ENCODE peak calls at places on chromosomes 11 and 22, in six cellular contexts. E is thyroid gland, C is ascending aorta, J is GM23338, P is tibial nerve, Z is SJSA1. B is an unnamed sample. For H3K4me1, the result is how much of the 10 kb centered on the place peaks cover.

GRCh38 chr11:128906185-128907065 is 15.3 kb downstream of the KCNJ5 start:
- DNase-seq in P (peak), Z (no peak), E (no peak), C (no peak), J (no peak), B (no peak)

GRCh38 chr11:116680349-116681125 is 92.2 kb downstream of the BUD13 start:
- DNase-seq in E (no peak), Z (no peak), C (no peak), J (no peak), P (no peak), B (no peak)

GRCh38 chr22:30204015-30204741 is 42.4 kb downstream of the LIF start:
- DNase-seq in P (no peak), Z (no peak), J (no peak), C (no peak), E (no peak), B (no peak)

GRCh38 chr11:119709638-119710346 is 19.2 kb downstream of the NECTIN1 start:
- DNase-seq in C (no peak), Z (no peak), J (peak), P (no peak), E (no peak), B (no peak)

GRCh38 chr11:12222099-12222751 is 111.8 kb downstream of the MICAL2 start:
- DNase-seq in J (no peak), E (no peak), P (no peak), Z (no peak), C (no peak), B (no peak)

GRCh38 chr11:6030658-6031057 is at the start of gene OR56A1:
- DNase-seq in P (no peak), J (no peak), E (no peak), Z (no peak), C (no peak), B (no peak)

GRCh38 chr11:40183073-40184064 is 1276.1 kb downstream of the LRRC4C start:
- DNase-seq in E (no peak), J (no peak), C (no peak), P (no peak), Z (no peak), B (no peak)

GRCh38 chr11:799641-800316 is 1.7 kb upstream of the SLC25A22 start:
- DNase-seq in J (no peak), Z (no peak), E (no peak), P (no peak), C (no peak), B (no peak)

GRCh38 chr11:125429174-125429707 is 66.8 kb downstream of the FEZ1 start:
- DNase-seq in J (peak), P (peak), E (peak), C (no peak), Z (no peak), B (no peak)

GRCh38 chr22:23632178-23632577 is at the start of gene DRICH1:
- DNase-seq in C (no peak), E (no peak), P (no peak), J (no peak), Z (no peak), B (no peak)

GRCh38 chr11:48095779-48096470 is 115.6 kb downstream of the PTPRJ start:
- DNase-seq in J (no peak), E (no peak), Z (no peak), P (no peak), C (no peak), B (no peak)

GRCh38 chr22:47355776-47356432 is 593.5 kb downstream of the TBC1D22A start:
- DNase-seq in C (no peak), P (no peak), J (no peak), Z (no peak), E (no peak), B (no peak)

GRCh38 chr11:868394-868793 is 25.7 kb downstream of the TSPAN4 start:
- DNase-seq in P (no peak), J (no peak), E (no peak), Z (no peak), C (no peak), B (no peak)

GRCh38 chr22:45603631-45604030 is 68.0 kb upstream of the ATXN10 start:
- DNase-seq in Z (peak), E (no peak), P (no peak), C (no peak), J (no peak), B (no peak)

GRCh38 chr11:118289411-118289810 is 15.1 kb upstream of the CD3E start:
- DNase-seq in Z (no peak), J (no peak), P (no peak), E (no peak), C (no peak), B (no peak)

DNA sequence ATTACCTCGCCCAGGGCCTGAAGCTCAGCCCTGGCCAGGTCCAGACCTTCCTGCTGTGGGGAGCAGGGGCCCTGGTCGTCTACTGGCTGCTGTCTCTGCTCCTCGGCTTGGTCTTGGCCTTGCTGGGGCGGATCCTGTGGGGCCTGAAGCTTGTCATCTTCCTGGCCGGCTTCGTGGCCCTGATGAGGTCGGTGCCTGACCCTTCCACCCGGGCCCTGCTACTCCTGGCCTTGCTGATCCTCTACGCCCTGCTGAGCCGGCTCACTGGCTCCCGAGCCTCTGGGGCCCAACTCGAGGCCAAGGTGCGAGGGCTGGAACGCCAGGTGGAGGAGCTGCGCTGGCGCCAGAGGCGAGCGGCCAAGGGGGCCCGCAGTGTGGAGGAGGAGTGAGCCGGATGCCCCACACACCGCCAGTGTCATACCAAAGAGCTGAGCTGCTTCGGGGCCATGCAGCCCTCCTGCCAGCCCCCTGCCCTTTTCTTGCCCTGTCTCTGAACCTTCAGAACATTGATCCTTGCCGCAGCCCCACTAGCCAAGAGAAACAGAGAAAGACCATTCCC is 2.4 kb upstream of the TMEM132A start:
- DNase-seq in J (no peak), Z (no peak), E (no peak), P (no peak), C (no peak), B (no peak)
- H3K4me1 ChIP-seq in J (under half), Z (under half), E (under half), P (under half), C (under half), B (under half)

DNA sequence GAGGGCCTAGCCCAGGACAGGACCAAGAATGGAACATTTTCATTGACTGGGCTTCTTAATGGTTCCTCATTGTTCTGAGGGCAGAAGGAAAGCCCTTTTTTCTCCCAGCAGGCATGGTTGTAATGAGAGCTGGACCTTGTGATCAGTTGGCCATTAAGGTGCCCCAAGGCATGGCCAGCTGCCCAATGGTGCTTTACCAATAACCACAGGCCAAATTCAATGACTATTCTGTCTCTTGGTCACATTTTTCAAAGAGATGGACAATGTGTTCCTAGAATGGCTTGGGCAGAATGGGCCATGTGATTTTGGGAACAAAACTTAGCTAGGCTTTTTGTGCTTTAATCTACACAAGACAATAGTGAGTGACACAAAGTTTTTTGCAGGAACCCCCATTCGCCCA is 7.3 kb downstream of the NAV2 start:
- DNase-seq in J (no peak), P (no peak), Z (no peak), C (no peak), E (no peak), B (no peak)
- H3K4me1 ChIP-seq in J (under half), P (under half), Z (under half), C (under half), E (under half), B (under half)

GRCh38 chr22:42187646-42188045 is 57.0 kb upstream of the CYP2D6 start:
- DNase-seq in P (no peak), J (no peak), Z (no peak), E (no peak), C (no peak), B (no peak)

GRCh38 chr22:42190274-42190673 is 59.7 kb upstream of the CYP2D6 start:
- DNase-seq in Z (no peak), E (no peak), C (no peak), J (no peak), P (no peak), B (no peak)

GRCh38 chr22:42192547-42192946 is 61.9 kb upstream of the CYP2D6 start:
- DNase-seq in C (no peak), P (no peak), J (no peak), E (no peak), Z (no peak), B (no peak)

GRCh38 chr22:42188808-42189447 is 58.3 kb upstream of the CYP2D6 start:
- DNase-seq in J (no peak), E (no peak), C (no peak), P (no peak), Z (peak), B (peak)

DNA sequence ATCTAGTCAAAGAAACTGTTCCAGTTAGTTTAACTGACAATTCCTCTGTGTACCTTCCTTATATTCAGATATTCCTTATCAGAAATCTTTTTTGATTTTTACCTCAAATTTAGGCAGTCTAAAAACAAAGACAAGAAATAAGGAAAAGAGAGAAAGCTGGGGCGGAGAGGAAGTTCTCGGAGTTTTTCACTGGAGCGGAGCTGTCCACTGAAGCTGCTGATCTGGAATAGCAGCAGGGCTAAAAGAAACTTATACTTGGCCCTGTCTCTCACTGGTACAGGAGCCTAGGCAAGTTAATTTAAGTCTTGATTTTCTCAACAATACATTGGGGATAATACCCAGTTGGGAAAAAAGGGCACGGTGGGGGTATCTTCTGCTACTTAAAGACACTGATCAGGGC is 59.2 kb upstream of the CYP2D6 start:
- DNase-seq in C (no peak), Z (no peak), E (no peak), J (no peak), P (no peak), B (no peak)
- H3K4me1 ChIP-seq in C (under half), Z (under half), E (under half), J (under half), P (under half), B (under half)

GRCh38 chr22:35353318-35353717 is 27.6 kb upstream of the HMOX1 start:
- DNase-seq in P (no peak), E (no peak), C (no peak), J (no peak), Z (no peak), B (no peak)
- H3K4me1 ChIP-seq in P (under half), E (under half), C (under half), J (under half), Z (under half), B (under half)

GRCh38 chr11:35277827-35278226 is 138.9 kb downstream of the CD44 start:
- DNase-seq in P (no peak), E (no peak), Z (no peak), J (no peak), C (no peak), B (no peak)

GRCh38 chr11:35276396-35276795 is 137.4 kb downstream of the CD44 start:
- DNase-seq in P (no peak), J (no peak), C (peak), Z (no peak), E (peak), B (peak)

GRCh38 chr11:35272391-35272821 is 133.4 kb downstream of the CD44 start:
- DNase-seq in E (no peak), Z (no peak), P (no peak), C (no peak), J (no peak), B (no peak)

GRCh38 chr11:35274909-35275807 is 136.2 kb downstream of the CD44 start:
- DNase-seq in Z (peak), C (peak), E (peak), J (peak), P (no peak), B (no peak)

GRCh38 chr11:35275808-35276170 is 136.8 kb downstream of the CD44 start:
- DNase-seq in C (no peak), P (no peak), E (no peak), Z (no peak), J (no peak), B (no peak)
- H3K4me1 ChIP-seq in C (under half), P (under half), E (under half), Z (under half), J (under half), B (under half)

GRCh38 chr11:96622026-96622634 is 232.3 kb downstream of the JRKL start:
- DNase-seq in Z (no peak), P (no peak), C (no peak), J (no peak), E (no peak), B (no peak)
- H3K4me1 ChIP-seq in Z (under half), P (under half), C (under half), J (under half), E (under half), B (under half)

DNA sequence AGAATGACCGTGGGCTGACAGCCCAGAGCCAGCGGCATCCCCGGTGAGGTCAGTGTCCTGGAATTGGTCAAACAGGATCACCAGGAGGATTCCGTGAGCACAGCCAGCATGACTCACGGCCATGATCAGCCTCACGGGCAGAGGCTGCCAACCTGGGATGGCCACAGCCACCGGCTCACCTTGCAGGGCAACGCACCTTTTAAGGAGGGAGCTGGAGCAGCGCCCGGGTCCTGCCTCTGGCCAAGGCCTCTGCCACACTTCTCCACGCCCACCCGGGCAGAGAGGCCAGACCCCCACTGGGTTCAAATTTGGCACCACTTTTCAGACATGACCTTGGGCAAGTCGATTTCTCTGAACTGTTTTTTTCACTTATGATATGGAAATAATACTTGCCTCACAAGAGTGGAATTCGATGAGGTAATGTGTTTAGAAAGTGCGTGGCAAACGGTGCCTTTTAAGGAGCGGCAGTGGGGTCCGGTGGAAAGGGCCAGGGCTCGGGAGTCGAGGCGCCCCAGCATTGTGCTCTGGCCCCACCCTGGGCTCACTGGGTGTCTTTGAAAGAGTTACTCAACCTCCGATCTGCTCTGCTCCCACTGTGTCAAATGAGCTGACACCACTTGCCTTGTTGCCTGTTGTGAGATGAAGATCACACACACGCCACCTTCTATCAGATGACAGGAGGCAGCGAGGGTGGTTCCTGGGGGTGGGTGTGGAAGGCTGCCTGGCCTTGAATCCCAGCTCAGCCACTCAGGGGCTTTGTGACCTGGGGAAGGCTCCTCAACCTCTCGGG is 16.0 kb downstream of the TXN2 start:
- DNase-seq in C (peak), E (peak), J (no peak), Z (peak), P (no peak), B (no peak)
- H3K4me1 ChIP-seq in C (under half), E (under half), J (under half), Z (half or more), P (under half), B (half or more)

DNA sequence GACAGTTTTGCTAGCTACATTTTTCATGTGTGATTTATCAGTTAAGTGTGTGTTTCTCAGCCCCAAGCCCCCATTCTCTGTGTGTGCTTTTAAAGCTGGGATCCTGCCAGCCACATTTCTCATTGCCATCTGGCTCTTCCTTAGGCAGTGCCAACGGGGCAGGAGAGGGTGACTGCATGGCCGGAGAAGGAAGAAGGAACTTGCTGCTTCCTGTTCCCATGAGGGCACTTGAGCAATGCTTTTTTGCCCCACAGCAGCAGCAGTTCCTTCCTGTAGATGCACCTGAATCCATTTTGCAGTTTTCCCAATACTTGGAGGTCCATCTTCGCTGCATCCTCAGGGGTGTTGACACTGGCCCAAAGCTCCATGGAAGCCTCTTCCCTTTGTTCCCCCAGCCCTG is 37.5 kb downstream of the TNRC6B start:
- DNase-seq in Z (no peak), J (no peak), P (no peak), C (no peak), E (peak), B (no peak)
- H3K4me1 ChIP-seq in Z (under half), J (half or more), P (under half), C (under half), E (under half), B (under half)